ENCODE peak calls at places on chromosomes 13 and 19, in seven cellular contexts. L, A, O, W, X, V and U are unnamed samples.

GRCh38 chr19:19342086-19343015 is 21.7 kb downstream of the MAU2 start:
- DNase-seq in L (peak), A (peak), O (no peak), W (peak), X (no peak), V (peak), U (peak)

GRCh38 chr19:45958763-45959516 is 14.7 kb downstream of the NOVA2 start:
- DNase-seq in L (no peak), A (no peak), O (no peak), W (no peak), X (no peak), V (no peak), U (no peak)

GRCh38 chr13:98966019-98966418 is 11.8 kb downstream of the DOCK9 start:
- DNase-seq in L (no peak), A (no peak), O (no peak), W (no peak), X (no peak), V (no peak), U (no peak)

GRCh38 chr19:45069056-45069455 is 7.2 kb downstream of the ZNF296 start:
- DNase-seq in L (no peak), A (peak), O (no peak), W (no peak), X (no peak), V (peak), U (no peak)

GRCh38 chr13:93227280-93227905 is 786 bp downstream of the GPC6 start:
- DNase-seq in L (peak), A (no peak), O (no peak), W (no peak), X (no peak), V (peak), U (no peak)

GRCh38 chr19:10271543-10272086 is 695 bp downstream of the ICAM1 start:
- DNase-seq in L (no peak), A (peak), O (no peak), W (no peak), X (no peak), V (peak), U (peak)

GRCh38 chr13:35920816-35921215 is 210.4 kb downstream of the DCLK1 start:
- DNase-seq in L (no peak), A (no peak), O (no peak), W (no peak), X (no peak), V (no peak), U (no peak)

GRCh38 chr19:18939922-18940775 is 868 bp downstream of the HOMER3 start:
- DNase-seq in L (peak), A (no peak), O (no peak), W (peak), X (no peak), V (peak), U (no peak)

GRCh38 chr19:1276620-1277007 is 1.3 kb downstream of the FAM174C start:
- DNase-seq in L (no peak), A (peak), O (no peak), W (no peak), X (no peak), V (no peak), U (peak)

GRCh38 chr19:42081584-42082258 is 5.8 kb downstream of the ZNF574 start:
- DNase-seq in L (peak), A (peak), O (no peak), W (peak), X (no peak), V (peak), U (peak)

GRCh38 chr13:63938851-63939250 is 2523.2 kb upstream of the PCDH20 start:
- DNase-seq in L (no peak), A (no peak), O (no peak), W (no peak), X (no peak), V (peak), U (no peak)

GRCh38 chr13:60329221-60329983 is 67.6 kb upstream of the TDRD3 start:
- DNase-seq in L (peak), A (peak), O (no peak), W (peak), X (no peak), V (peak), U (peak)

GRCh38 chr19:45601115-45601514 is 897 bp downstream of the GPR4 start:
- DNase-seq in L (no peak), A (no peak), O (no peak), W (no peak), X (no peak), V (no peak), U (no peak)

GRCh38 chr19:29845576-29846176 is 33.9 kb downstream of the CCNE1 start:
- DNase-seq in L (no peak), A (no peak), O (no peak), W (no peak), X (no peak), V (peak), U (peak)

GRCh38 chr19:11982526-11982925 is 17.7 kb downstream of the ZNF763 start:
- DNase-seq in L (no peak), A (no peak), O (no peak), W (no peak), X (no peak), V (peak), U (no peak)

GRCh38 chr19:45878043-45878794 is 7.7 kb downstream of the IRF2BP1 start:
- DNase-seq in L (no peak), A (no peak), O (no peak), W (no peak), X (no peak), V (no peak), U (no peak)

GRCh38 chr13:43865892-43866291 is 13.6 kb downstream of the CCDC122 start:
- DNase-seq in L (peak), A (no peak), O (no peak), W (no peak), X (no peak), V (peak), U (no peak)

GRCh38 chr19:6274756-6275155 is 5.0 kb downstream of the MLLT1 start:
- DNase-seq in L (no peak), A (no peak), O (no peak), W (no peak), X (no peak), V (no peak), U (no peak)

GRCh38 chr13:23433171-23434153 is at the start of gene SACS:
- DNase-seq in L (peak), A (no peak), O (no peak), W (peak), X (no peak), V (peak), U (no peak)

GRCh38 chr19:1418951-1419735 is 11.8 kb downstream of the DAZAP1 start:
- DNase-seq in L (no peak), A (no peak), O (no peak), W (no peak), X (no peak), V (no peak), U (no peak)

GRCh38 chr19:11963566-11964355 is 1.1 kb upstream of the ZNF763 start:
- DNase-seq in L (peak), A (peak), O (peak), W (no peak), X (peak), V (peak), U (peak)

GRCh38 chr19:1459479-1459878 is 9.6 kb downstream of the APC2 start:
- DNase-seq in L (no peak), A (no peak), O (no peak), W (no peak), X (no peak), V (no peak), U (no peak)

GRCh38 chr19:45975296-45975695 is 1.6 kb upstream of the NOVA2 start:
- DNase-seq in L (no peak), A (no peak), O (no peak), W (no peak), X (no peak), V (no peak), U (no peak)

GRCh38 chr19:57075801-57076492 is 43.8 kb upstream of the USP29 start:
- DNase-seq in L (no peak), A (no peak), O (no peak), W (no peak), X (no peak), V (no peak), U (no peak)

GRCh38 chr13:40235160-40235796 is 431.2 kb downstream of the FOXO1 start:
- DNase-seq in L (no peak), A (no peak), O (no peak), W (no peak), X (no peak), V (peak), U (no peak)

GRCh38 chr13:46489586-46490023 is 63.4 kb upstream of the LRCH1 start:
- DNase-seq in L (peak), A (no peak), O (no peak), W (no peak), X (no peak), V (peak), U (no peak)

GRCh38 chr13:45060062-45060461 is 60.2 kb upstream of the GTF2F2 start:
- DNase-seq in L (no peak), A (no peak), O (no peak), W (no peak), X (no peak), V (no peak), U (no peak)